ENCODE peak calls at places on chromosomes 6 and 20, in ten cellular contexts. Q, U, B, J, D, P, T, L, Y and R are unnamed samples. For H3K27me3 and H3K36me3, the result is how much of the 10 kb centered on the place peaks cover.

GRCh38 chr6:151475653-151476523 is 17.9 kb upstream of the CCDC170 start:
- DNase-seq in Q (peak), U (peak), B (no peak), J (peak), D (no peak), P (no peak), T (peak), L (peak), Y (no peak), R (peak)

GRCh38 chr20:53088786-53089185 is 116.6 kb downstream of the TSHZ2 start:
- DNase-seq in Q (no peak), U (no peak), B (no peak), J (no peak), D (no peak), P (no peak), T (no peak), L (no peak), Y (no peak), R (no peak)

GRCh38 chr6:107398005-107398404 is 61.4 kb downstream of the PDSS2 start:
- DNase-seq in Q (no peak), U (no peak), B (no peak), J (no peak), D (no peak), P (no peak), T (no peak), L (no peak), Y (no peak), R (no peak)

GRCh38 chr6:152301021-152301805 is 335.9 kb downstream of the SYNE1 start:
- DNase-seq in Q (peak), U (no peak), B (no peak), J (no peak), D (no peak), P (no peak), T (no peak), L (no peak), Y (no peak), R (no peak)

GRCh38 chr6:36347635-36348034 is 10.9 kb upstream of the BNIP5 start:
- DNase-seq in Q (peak), U (no peak), B (no peak), J (no peak), D (no peak), P (no peak), T (no peak), L (no peak), Y (no peak), R (no peak)

GRCh38 chr20:58233881-58234528 is 5.6 kb upstream of the ANKRD60 start:
- DNase-seq in Q (no peak), U (peak), B (peak), J (peak), D (no peak), P (no peak), T (peak), L (peak), Y (no peak), R (peak)

GRCh38 chr6:56794421-56794820 is 151.7 kb upstream of the DST start:
- DNase-seq in Q (no peak), U (no peak), B (no peak), J (no peak), D (no peak), P (no peak), T (no peak), L (no peak), Y (no peak), R (peak)

GRCh38 chr20:10225439-10226080 is 6.9 kb downstream of the SNAP25 start:
- DNase-seq in Q (no peak), U (no peak), B (no peak), J (peak), D (no peak), P (no peak), T (peak), L (peak), Y (no peak), R (peak)

GRCh38 chr20:63533871-63534393 is 3.2 kb downstream of the PTK6 start:
- DNase-seq in Q (no peak), U (no peak), B (no peak), J (no peak), D (no peak), P (peak), T (no peak), L (peak), Y (no peak), R (peak)

GRCh38 chr6:142592876-142593275 is 291.1 kb downstream of the ADGRG6 start:
- DNase-seq in Q (no peak), U (no peak), B (no peak), J (no peak), D (no peak), P (no peak), T (no peak), L (no peak), Y (no peak), R (no peak)

GRCh38 chr6:162750776-162751175 is 23.0 kb downstream of the PACRG start:
- DNase-seq in Q (peak), U (no peak), B (no peak), J (no peak), D (no peak), P (no peak), T (no peak), L (no peak), Y (no peak), R (no peak)

GRCh38 chr6:119182875-119183274 is 104.4 kb upstream of the FAM184A start:
- DNase-seq in Q (no peak), U (no peak), B (no peak), J (no peak), D (no peak), P (no peak), T (no peak), L (no peak), Y (no peak), R (no peak)

GRCh38 chr6:140364916-140365315 is 990.5 kb upstream of the CITED2 start:
- DNase-seq in Q (no peak), U (no peak), B (no peak), J (no peak), D (no peak), P (no peak), T (no peak), L (no peak), Y (no peak), R (no peak)

GRCh38 chr20:9415426-9415825 is 99.0 kb upstream of the LAMP5 start:
- DNase-seq in Q (no peak), U (no peak), B (no peak), J (no peak), D (no peak), P (no peak), T (no peak), L (no peak), Y (no peak), R (no peak)

GRCh38 chr6:105593056-105593455 is 190.2 kb upstream of the PREP start:
- DNase-seq in Q (no peak), U (peak), B (no peak), J (no peak), D (no peak), P (no peak), T (no peak), L (no peak), Y (no peak), R (no peak)

GRCh38 chr20:61460261-61461047 is 208.4 kb downstream of the CDH4 start:
- DNase-seq in Q (no peak), U (no peak), B (no peak), J (no peak), D (no peak), P (no peak), T (no peak), L (no peak), Y (no peak), R (peak)

GRCh38 chr20:41360831-41361756 is 5.5 kb downstream of the EMILIN3 start:
- DNase-seq in Q (no peak), U (no peak), B (no peak), J (no peak), D (no peak), P (no peak), T (no peak), L (no peak), Y (no peak), R (peak)

GRCh38 chr6:83378621-83379388 is 52.0 kb downstream of the ME1 start:
- DNase-seq in Q (peak), U (peak), B (no peak), J (no peak), D (no peak), P (no peak), T (no peak), L (no peak), Y (peak), R (no peak)

GRCh38 chr6:129749749-129750120 is 39.8 kb upstream of the ARHGAP18 start:
- DNase-seq in Q (peak), U (peak), B (no peak), J (no peak), D (no peak), P (no peak), T (peak), L (no peak), Y (peak), R (no peak)

GRCh38 chr20:13128173-13128572 is 92.9 kb upstream of the ISM1 start:
- DNase-seq in Q (no peak), U (no peak), B (no peak), J (no peak), D (no peak), P (no peak), T (no peak), L (no peak), Y (no peak), R (no peak)

GRCh38 chr6:153662982-153663381 is 376.1 kb upstream of the OPRM1 start:
- DNase-seq in Q (no peak), U (no peak), B (no peak), J (no peak), D (no peak), P (no peak), T (peak), L (no peak), Y (no peak), R (no peak)

GRCh38 chr20:24629668-24630067 is 160.2 kb downstream of the SYNDIG1 start:
- DNase-seq in Q (no peak), U (peak), B (no peak), J (no peak), D (no peak), P (no peak), T (peak), L (peak), Y (no peak), R (no peak)

GRCh38 chr20:43102394-43102793 is 87.3 kb downstream of the PTPRT start:
- DNase-seq in Q (no peak), U (no peak), B (no peak), J (peak), D (no peak), P (no peak), T (peak), L (peak), Y (no peak), R (peak)

GRCh38 chr6:107646176-107646575 is 156.3 kb downstream of the SOBP start:
- DNase-seq in Q (no peak), U (peak), B (no peak), J (no peak), D (no peak), P (peak), T (no peak), L (no peak), Y (no peak), R (no peak)

GRCh38 chr6:99402458-99402857 is 8.5 kb upstream of the COQ3 start:
- DNase-seq in Q (no peak), U (no peak), B (no peak), J (no peak), D (no peak), P (no peak), T (no peak), L (no peak), Y (no peak), R (no peak)

GRCh38 chr6:42104807-42105713 is 37.4 kb downstream of the C6orf132 start:
- DNase-seq in Q (no peak), U (no peak), B (no peak), J (no peak), D (no peak), P (peak), T (no peak), L (no peak), Y (no peak), R (peak)
- H3K4me3 ChIP-seq in Q (peak), U (peak), B (peak), J (peak), D (peak), P (peak), T (peak), L (no peak), Y (no peak), R (peak)

DNA sequence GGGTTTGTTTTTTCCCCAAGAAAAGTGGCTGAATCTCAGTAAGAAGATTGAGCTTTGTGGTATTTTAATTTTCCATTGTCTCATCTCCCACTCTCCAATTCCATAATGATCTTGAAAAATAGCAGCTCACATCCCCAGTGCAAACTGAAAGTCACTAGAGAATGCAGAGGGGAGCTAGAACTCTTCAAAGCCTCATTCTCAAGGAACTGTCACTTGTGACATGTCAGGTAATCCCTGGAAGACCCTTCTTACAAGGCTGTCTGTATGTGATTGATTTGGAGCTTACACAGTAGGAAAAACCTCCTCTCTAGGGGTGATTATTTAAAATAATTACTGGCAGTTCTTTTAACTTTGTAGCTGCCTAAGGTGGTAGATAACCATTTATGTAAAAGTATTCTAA is 420.4 kb downstream of the CDH26 start:
- DNase-seq in Q (no peak), U (no peak), B (no peak), J (no peak), D (no peak), P (no peak), T (no peak), L (no peak), Y (no peak), R (no peak)
- H3K27me3 ChIP-seq in Q (under half), U (under half), B (under half), J (under half), D (under half), P (under half), T (under half), L (under half), Y (under half), R (under half)

GRCh38 chr20:5180933-5181332 is 54.1 kb downstream of the CDS2 start:
- DNase-seq in Q (no peak), U (peak), B (no peak), J (no peak), D (no peak), P (no peak), T (no peak), L (no peak), Y (no peak), R (no peak)

GRCh38 chr20:5180421-5180820 is 53.6 kb downstream of the CDS2 start:
- DNase-seq in Q (no peak), U (no peak), B (no peak), J (no peak), D (no peak), P (no peak), T (no peak), L (no peak), Y (no peak), R (no peak)

GRCh38 chr20:5181492-5181891 is 54.7 kb downstream of the CDS2 start:
- DNase-seq in Q (no peak), U (no peak), B (no peak), J (no peak), D (no peak), P (no peak), T (no peak), L (no peak), Y (no peak), R (no peak)

GRCh38 chr20:5182615-5183254 is 55.9 kb downstream of the CDS2 start:
- DNase-seq in Q (no peak), U (no peak), B (no peak), J (no peak), D (no peak), P (no peak), T (no peak), L (no peak), Y (no peak), R (no peak)

GRCh38 chr20:5181955-5182354 is 55.1 kb downstream of the CDS2 start:
- DNase-seq in Q (peak), U (peak), B (no peak), J (no peak), D (no peak), P (no peak), T (no peak), L (no peak), Y (no peak), R (no peak)
- H3K36me3 ChIP-seq in Q (under half), U (under half), B (under half), J (under half), D (under half), P (under half), T (under half), L (under half), Y (under half), R (under half)

DNA sequence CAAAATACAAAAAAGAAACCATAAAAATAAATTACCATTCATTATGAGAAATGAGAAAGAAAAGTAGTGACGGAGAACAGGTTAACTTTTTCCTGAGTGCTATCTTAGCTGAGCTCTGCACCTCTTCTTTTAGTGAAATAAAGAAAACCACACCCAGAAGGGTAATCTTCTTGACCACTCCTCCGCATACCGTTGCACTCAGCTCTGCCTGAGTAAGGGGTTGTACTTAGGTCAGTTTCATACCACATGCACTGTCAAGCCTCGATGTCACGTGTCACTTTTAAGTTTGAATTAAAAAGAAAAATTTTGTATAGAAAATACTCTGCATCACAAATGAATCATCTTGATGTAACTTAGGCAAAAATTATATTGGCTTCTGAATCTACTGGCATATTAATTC is 2.8 kb downstream of the EZR start:
- DNase-seq in Q (no peak), U (no peak), B (no peak), J (peak), D (no peak), P (no peak), T (no peak), L (no peak), Y (no peak), R (no peak)
- H3K4me3 ChIP-seq in Q (peak), U (no peak), B (peak), J (peak), D (peak), P (peak), T (peak), L (no peak), Y (no peak), R (peak)

DNA sequence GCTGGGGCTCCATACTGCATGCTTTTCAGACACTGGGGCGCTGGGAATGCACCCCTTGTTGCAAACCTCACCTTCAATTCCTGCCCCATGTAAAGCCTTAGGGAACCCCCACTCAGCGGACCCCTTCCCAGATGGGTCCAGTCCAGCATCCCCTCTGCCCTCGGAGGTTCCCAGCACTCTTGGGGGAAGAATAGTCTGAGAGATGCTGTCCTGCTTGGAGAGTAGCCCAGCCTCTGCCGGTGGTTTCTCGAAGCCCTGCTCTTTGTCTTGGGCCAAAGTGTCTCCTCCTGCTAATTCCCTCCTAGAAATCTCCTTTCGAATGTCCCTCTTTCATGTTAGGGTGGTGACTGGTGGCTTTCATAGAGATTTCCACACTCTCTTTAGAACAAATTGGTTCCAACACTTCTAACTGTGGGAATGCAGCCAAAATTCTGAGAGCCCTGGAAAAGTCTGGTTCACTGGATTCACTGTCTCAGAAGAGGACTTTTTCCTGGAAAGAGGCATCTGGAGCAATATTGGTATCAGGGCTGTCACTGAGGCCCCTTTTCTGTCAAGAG is 24.9 kb upstream of the SULF2 start:
- DNase-seq in Q (no peak), U (no peak), B (no peak), J (no peak), D (no peak), P (no peak), T (no peak), L (no peak), Y (no peak), R (no peak)
- H3K27me3 ChIP-seq in Q (under half), U (half or more), B (under half), J (under half), D (under half), P (under half), T (under half), L (under half), Y (under half), R (under half)

GRCh38 chr6:80939480-80939879 is 813.0 kb downstream of the TENT5A start:
- DNase-seq in Q (no peak), U (no peak), B (no peak), J (no peak), D (no peak), P (no peak), T (no peak), L (no peak), Y (no peak), R (no peak)
- H3K36me3 ChIP-seq in Q (under half), U (under half), B (under half), J (under half), D (under half), P (under half), T (under half), L (under half), Y (under half), R (under half)

DNA sequence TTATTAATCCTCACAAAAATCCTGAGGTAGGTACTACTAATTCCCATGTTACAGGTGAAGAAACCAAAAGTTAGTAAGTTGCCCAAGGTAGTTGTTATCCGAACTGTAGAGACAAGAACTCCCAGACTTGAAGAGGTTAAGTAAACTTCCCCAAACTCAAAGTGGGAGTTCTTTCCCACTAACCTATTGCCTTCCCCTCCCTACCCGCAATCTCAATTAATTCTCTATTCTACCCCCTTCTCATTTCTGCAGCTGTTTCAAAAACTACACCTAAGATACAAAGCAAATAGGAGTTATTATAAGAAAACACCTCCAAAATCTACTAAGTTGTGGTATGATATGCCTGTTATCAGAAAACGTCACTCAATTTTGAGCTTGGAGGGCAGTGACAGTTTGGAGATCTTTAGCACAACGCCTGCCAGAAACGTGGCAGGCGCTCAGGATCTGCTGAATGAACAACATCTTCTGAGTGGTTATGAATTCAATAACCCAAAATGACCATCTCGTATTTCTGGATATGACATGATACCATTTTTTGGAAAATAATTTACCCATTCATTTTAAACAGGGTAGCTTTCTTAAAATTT is 7.1 kb downstream of the CSNK2A1 start:
- DNase-seq in Q (no peak), U (no peak), B (no peak), J (no peak), D (no peak), P (no peak), T (no peak), L (no peak), Y (no peak), R (no peak)
- H3K4me3 ChIP-seq in Q (no peak), U (no peak), B (no peak), J (no peak), D (no peak), P (no peak), T (no peak), L (no peak), Y (no peak), R (no peak)

DNA sequence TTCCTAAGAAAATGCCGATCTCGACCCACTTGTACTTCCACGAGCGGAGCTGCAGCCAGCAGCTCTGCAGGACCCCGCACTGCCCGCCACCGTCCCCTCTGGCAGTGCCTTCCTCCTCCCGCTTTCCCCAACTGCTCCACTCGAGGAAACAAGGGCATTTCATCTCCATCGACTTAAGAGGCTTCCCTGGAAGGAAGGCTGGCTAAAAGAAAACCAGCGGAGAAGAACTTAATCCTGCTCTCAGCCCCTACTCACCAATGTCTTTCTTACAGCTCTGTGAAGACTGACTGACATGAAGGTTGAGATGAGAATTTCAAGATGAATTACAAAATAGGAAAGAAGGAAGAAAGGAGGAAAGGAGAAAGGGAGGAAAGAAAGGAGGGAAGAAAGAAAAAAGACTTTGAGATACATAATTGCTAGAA is 15.6 kb downstream of the FOXC1 start:
- DNase-seq in Q (no peak), U (no peak), B (no peak), J (peak), D (no peak), P (no peak), T (no peak), L (no peak), Y (no peak), R (no peak)
- H3K27me3 ChIP-seq in Q (half or more), U (half or more), B (under half), J (half or more), D (under half), P (half or more), T (half or more), L (under half), Y (under half), R (half or more)

GRCh38 chr20:35690265-35690664 is 8.9 kb downstream of the NFS1 start:
- DNase-seq in Q (no peak), U (no peak), B (peak), J (no peak), D (no peak), P (no peak), T (no peak), L (no peak), Y (no peak), R (no peak)
- H3K36me3 ChIP-seq in Q (under half), U (half or more), B (under half), J (under half), D (under half), P (under half), T (under half), L (under half), Y (under half), R (under half)